ENCODE peak calls at places on chromosomes 7 and 10, in four cellular contexts. O, G, M and K are unnamed samples.

GRCh38 chr7:62361-63116 is 129.8 kb upstream of the FAM20C start:
- DNase-seq in O (no peak), G (no peak), M (peak; percentile 41), K (no peak)

GRCh38 chr7:26863504-26864308 is 684 bp downstream of the SKAP2 start:
- DNase-seq in O (no peak), G (peak; percentile 37), M (no peak), K (no peak)

GRCh38 chr10:114367041-114367675 is 37.1 kb downstream of the AFAP1L2 start:
- DNase-seq in O (no peak), G (no peak), M (no peak), K (no peak)

GRCh38 chr7:43756368-43757072 is 2.0 kb upstream of the BLVRA start:
- DNase-seq in O (no peak), G (no peak), M (no peak), K (no peak)

GRCh38 chr7:70259497-70259896 is 661.2 kb downstream of the AUTS2 start:
- DNase-seq in O (no peak), G (no peak), M (no peak), K (no peak)

GRCh38 chr7:151459726-151460473 is 20.0 kb upstream of the CRYGN start:
- DNase-seq in O (no peak), G (no peak), M (no peak), K (peak; percentile 54)

GRCh38 chr10:131310904-131311660 is 439 bp downstream of the TCERG1L start:
- DNase-seq in O (no peak), G (no peak), M (peak; percentile 74), K (peak; percentile 20)

GRCh38 chr10:114266521-114266920 is 27.5 kb downstream of the VWA2 start:
- DNase-seq in O (no peak), G (no peak), M (no peak), K (no peak)

GRCh38 chr7:140506788-140507464 is 27.6 kb upstream of the MKRN1 start:
- DNase-seq in O (no peak), G (no peak), M (no peak), K (peak; percentile 82)

GRCh38 chr10:126712681-126713080 is 42.2 kb upstream of the C10orf90 start:
- DNase-seq in O (no peak), G (no peak), M (no peak), K (no peak)

GRCh38 chr7:4209966-4210365 is 472.1 kb upstream of the FOXK1 start:
- DNase-seq in O (no peak), G (no peak), M (peak; percentile 64), K (no peak)

GRCh38 chr10:13920031-13920430 is 333.3 kb downstream of the PRPF18 start:
- DNase-seq in O (no peak), G (no peak), M (no peak), K (no peak)

GRCh38 chr10:92112462-92112861 is 178.4 kb downstream of the CPEB3 start:
- DNase-seq in O (no peak), G (no peak), M (no peak), K (no peak)

GRCh38 chr10:100788027-100788900 is 42.9 kb downstream of the PAX2 start:
- DNase-seq in O (no peak), G (no peak), M (no peak), K (peak; percentile 33)

GRCh38 chr10:43252785-43253341 is 14.0 kb downstream of the RASGEF1A start:
- DNase-seq in O (no peak), G (no peak), M (peak; percentile 66), K (no peak)

GRCh38 chr7:21805793-21806192 is 139.9 kb downstream of the CDCA7L start:
- DNase-seq in O (no peak), G (no peak), M (no peak), K (no peak)

GRCh38 chr10:1368772-1369171 is 312.6 kb downstream of the WDR37 start:
- DNase-seq in O (no peak), G (no peak), M (no peak), K (peak; percentile 15)

GRCh38 chr7:30708983-30709382 is 26.7 kb upstream of the CRHR2 start:
- DNase-seq in O (no peak), G (no peak), M (peak; percentile 15), K (no peak)

GRCh38 chr7:108425876-108426275 is 30.4 kb downstream of the NRCAM start:
- DNase-seq in O (no peak), G (no peak), M (no peak), K (no peak)

GRCh38 chr10:71984126-71984797 is 20.1 kb downstream of the CHST3 start:
- DNase-seq in O (no peak), G (no peak), M (peak; percentile 60), K (no peak)

GRCh38 chr7:11737723-11738122 is 94.3 kb downstream of the THSD7A start:
- DNase-seq in O (no peak), G (no peak), M (no peak), K (no peak)

GRCh38 chr10:128026620-128027281 is 99.5 kb downstream of the MKI67 start:
- DNase-seq in O (no peak), G (no peak), M (no peak), K (no peak)

GRCh38 chr7:25405736-25406135 is 177.4 kb upstream of the NPVF start:
- DNase-seq in O (no peak), G (no peak), M (no peak), K (no peak)

GRCh38 chr10:17506390-17506789 is 52.0 kb upstream of the ST8SIA6 start:
- DNase-seq in O (no peak), G (no peak), M (no peak), K (no peak)

GRCh38 chr10:53843691-53844362 is 957.2 kb downstream of the PCDH15 start:
- DNase-seq in O (no peak), G (no peak), M (no peak), K (no peak)

GRCh38 chr10:79098061-79098460 is 29.3 kb downstream of the ZMIZ1 start:
- DNase-seq in O (no peak), G (no peak), M (peak; percentile 71), K (no peak)

GRCh38 chr7:3200504-3200903 is 100.5 kb upstream of the SDK1 start:
- DNase-seq in O (no peak), G (no peak), M (peak; percentile 20), K (peak; percentile 68)
- TF ChIP-seq CTCF in O (peak; percentile 12), G (peak; percentile 45), M (no peak), K (peak; percentile 73)

GRCh38 chr7:51297986-51298385 is 18.6 kb downstream of the COBL start:
- DNase-seq in O (no peak), G (no peak), M (no peak), K (no peak)
- H3K4me3 ChIP-seq in O (no peak overlapping the region), G (no peak overlapping the region), M (no peak overlapping the region), K (no peak overlapping the region)

GRCh38 chr7:47089068-47089417 is 492.9 kb downstream of the TNS3 start:
- DNase-seq in O (no peak), G (no peak), M (no peak), K (no peak)
- TF ChIP-seq CTCF in O (no peak), G (no peak), M (no peak), K (no peak)

GRCh38 chr7:73770002-73770859 is at the start of gene CLDN3:
- DNase-seq in O (no peak), G (no peak), M (no peak), K (peak; percentile 87)
- H3K4me3 ChIP-seq in O (peak within 1 kb of the TSS; percentile 39), G (no peak within 1 kb of the TSS), M (peak within 1 kb of the TSS; percentile 21), K (peak within 1 kb of the TSS; percentile 45)

GRCh38 chr10:102713483-102713813 is 749 bp downstream of the ARL3 start:
- DNase-seq in O (no peak), G (no peak), M (peak; percentile 92), K (no peak)
- TF ChIP-seq CTCF in O (peak; percentile 43), G (no peak), M (no peak), K (peak; percentile 61)